ENCODE peak calls at places on chromosomes 2 and 18, in nine cellular contexts. L, U, N, C, B, P, X, A and G are unnamed samples.

GRCh38 chr2:8607591-8607990 is 74.3 kb upstream of the ID2 start:
- DNase-seq in L (peak), U (no peak), N (no peak), C (peak), B (no peak), P (peak), X (no peak), A (peak), G (no peak)

GRCh38 chr2:236052206-236052605 is 116.0 kb downstream of the GBX2 start:
- DNase-seq in L (no peak), U (no peak), N (no peak), C (no peak), B (no peak), P (no peak), X (no peak), A (no peak), G (no peak)

GRCh38 chr18:48826806-48827205 is 124.0 kb downstream of the SMAD7 start:
- DNase-seq in L (no peak), U (no peak), N (no peak), C (no peak), B (no peak), P (no peak), X (peak), A (no peak), G (no peak)

GRCh38 chr18:12279781-12280531 is 25.8 kb downstream of the CIDEA start:
- DNase-seq in L (no peak), U (no peak), N (no peak), C (no peak), B (no peak), P (no peak), X (no peak), A (no peak), G (no peak)

GRCh38 chr2:176105078-176105726 is 1.9 kb upstream of the HOXD11 start:
- DNase-seq in L (no peak), U (no peak), N (no peak), C (no peak), B (no peak), P (no peak), X (no peak), A (no peak), G (no peak)

GRCh38 chr2:139099721-139100120 is 319.5 kb upstream of the NXPH2 start:
- DNase-seq in L (no peak), U (no peak), N (no peak), C (no peak), B (no peak), P (no peak), X (no peak), A (no peak), G (no peak)

GRCh38 chr2:235230809-235231601 is 262.8 kb upstream of the AGAP1 start:
- DNase-seq in L (no peak), U (no peak), N (no peak), C (peak), B (peak), P (peak), X (no peak), A (peak), G (no peak)

GRCh38 chr2:60551241-60552095 is 2.0 kb downstream of the BCL11A start:
- DNase-seq in L (no peak), U (no peak), N (no peak), C (no peak), B (peak), P (peak), X (no peak), A (peak), G (no peak)

GRCh38 chr2:184463102-184463865 is 135.0 kb upstream of the ZNF804A start:
- DNase-seq in L (no peak), U (no peak), N (no peak), C (no peak), B (no peak), P (no peak), X (no peak), A (no peak), G (no peak)

GRCh38 chr2:240586919-240587800 is 626 bp downstream of the CAPN10 start:
- DNase-seq in L (no peak), U (no peak), N (no peak), C (no peak), B (peak), P (peak), X (peak), A (no peak), G (no peak)

GRCh38 chr2:239552213-239552926 is 151.6 kb upstream of the HDAC4 start:
- DNase-seq in L (no peak), U (no peak), N (no peak), C (no peak), B (no peak), P (no peak), X (no peak), A (no peak), G (no peak)

GRCh38 chr2:175030380-175031271 is 25.4 kb upstream of the CHN1 start:
- DNase-seq in L (no peak), U (no peak), N (no peak), C (peak), B (peak), P (peak), X (peak), A (peak), G (peak)

GRCh38 chr18:1048048-1048447 is 143.4 kb downstream of the ADCYAP1 start:
- DNase-seq in L (no peak), U (no peak), N (no peak), C (no peak), B (no peak), P (no peak), X (no peak), A (peak), G (no peak)

GRCh38 chr18:76565238-76566173 is 70.5 kb upstream of the ZNF516 start:
- DNase-seq in L (peak), U (no peak), N (no peak), C (peak), B (peak), P (peak), X (no peak), A (peak), G (peak)

GRCh38 chr2:73232471-73233153 is 427 bp downstream of the PRADC1 start:
- DNase-seq in L (no peak), U (no peak), N (no peak), C (no peak), B (peak), P (no peak), X (no peak), A (no peak), G (no peak)

GRCh38 chr2:21256006-21256405 is 132.2 kb downstream of the TDRD15 start:
- DNase-seq in L (no peak), U (no peak), N (peak), C (no peak), B (peak), P (no peak), X (no peak), A (peak), G (no peak)

GRCh38 chr2:238235331-238235732 is 4.5 kb downstream of the HES6 start:
- DNase-seq in L (no peak), U (no peak), N (no peak), C (peak), B (no peak), P (peak), X (peak), A (peak), G (no peak)

GRCh38 chr2:221088506-221088905 is 483.6 kb downstream of the EPHA4 start:
- DNase-seq in L (no peak), U (no peak), N (no peak), C (no peak), B (no peak), P (no peak), X (no peak), A (no peak), G (no peak)

GRCh38 chr2:224545884-224546644 is 39.1 kb downstream of the CUL3 start:
- DNase-seq in L (peak), U (no peak), N (no peak), C (peak), B (no peak), P (peak), X (no peak), A (peak), G (no peak)

GRCh38 chr2:212811036-212811805 is 272.6 kb upstream of the ERBB4 start:
- DNase-seq in L (no peak), U (no peak), N (no peak), C (no peak), B (no peak), P (no peak), X (no peak), A (peak), G (no peak)

GRCh38 chr2:109386004-109386695 is 227.6 kb downstream of the SEPTIN10 start:
- DNase-seq in L (no peak), U (no peak), N (no peak), C (no peak), B (peak), P (no peak), X (no peak), A (no peak), G (no peak)

GRCh38 chr2:2868065-2868464 is 509.6 kb downstream of the EIPR1 start:
- DNase-seq in L (no peak), U (no peak), N (no peak), C (no peak), B (no peak), P (no peak), X (no peak), A (no peak), G (no peak)

GRCh38 chr2:197599285-197599965 is 76.0 kb downstream of the RFTN2 start:
- DNase-seq in L (no peak), U (peak), N (no peak), C (peak), B (peak), P (peak), X (peak), A (peak), G (peak)

GRCh38 chr2:147636238-147636887 is 208.5 kb upstream of the ACVR2A start:
- DNase-seq in L (no peak), U (no peak), N (no peak), C (peak), B (no peak), P (peak), X (no peak), A (peak), G (no peak)

GRCh38 chr18:22840606-22841144 is 92.5 kb upstream of the RBBP8 start:
- DNase-seq in L (no peak), U (no peak), N (no peak), C (peak), B (no peak), P (peak), X (peak), A (no peak), G (no peak)

GRCh38 chr2:37855283-37856041 is 69.6 kb upstream of the RMDN2 start:
- DNase-seq in L (no peak), U (no peak), N (no peak), C (no peak), B (peak), P (no peak), X (no peak), A (peak), G (no peak)

GRCh38 chr2:211144974-211145373 is 588.6 kb downstream of the CPS1 start:
- DNase-seq in L (no peak), U (no peak), N (no peak), C (no peak), B (no peak), P (no peak), X (no peak), A (no peak), G (no peak)

GRCh38 chr2:201852462-201852861 is 46.1 kb downstream of the CDK15 start:
- DNase-seq in L (no peak), U (no peak), N (no peak), C (no peak), B (no peak), P (no peak), X (no peak), A (no peak), G (no peak)

GRCh38 chr2:127721311-127721977 is 20.1 kb downstream of the SFT2D3 start:
- DNase-seq in L (no peak), U (no peak), N (no peak), C (peak), B (no peak), P (peak), X (no peak), A (no peak), G (no peak)

GRCh38 chr2:173750332-173750731 is 214.8 kb downstream of the SP3 start:
- DNase-seq in L (no peak), U (no peak), N (no peak), C (peak), B (peak), P (peak), X (no peak), A (peak), G (no peak)

GRCh38 chr18:74419761-74420160 is 37.3 kb downstream of the DIPK1C start:
- DNase-seq in L (no peak), U (no peak), N (no peak), C (no peak), B (no peak), P (no peak), X (no peak), A (no peak), G (no peak)

GRCh38 chr2:142165790-142166189 is 35.0 kb upstream of the LRP1B start:
- DNase-seq in L (peak), U (no peak), N (no peak), C (peak), B (peak), P (peak), X (peak), A (peak), G (peak)

GRCh38 chr2:45494275-45494977 is 116.6 kb downstream of the SRBD1 start:
- DNase-seq in L (peak), U (no peak), N (no peak), C (peak), B (peak), P (peak), X (peak), A (peak), G (peak)

GRCh38 chr2:221563601-221564000 is 8.5 kb downstream of the EPHA4 start:
- DNase-seq in L (no peak), U (no peak), N (no peak), C (no peak), B (no peak), P (no peak), X (peak), A (no peak), G (no peak)

GRCh38 chr2:187890690-187891089 is 336.5 kb upstream of the TFPI start:
- DNase-seq in L (no peak), U (no peak), N (no peak), C (no peak), B (peak), P (no peak), X (no peak), A (no peak), G (no peak)

GRCh38 chr2:234025475-234025874 is 25.0 kb upstream of the SPP2 start:
- DNase-seq in L (no peak), U (no peak), N (no peak), C (no peak), B (no peak), P (peak), X (no peak), A (no peak), G (no peak)

GRCh38 chr18:42051411-42051810 is 96.4 kb downstream of the PIK3C3 start:
- DNase-seq in L (no peak), U (no peak), N (no peak), C (no peak), B (no peak), P (peak), X (no peak), A (no peak), G (no peak)